ENCODE peak calls at places on chromosomes 11 and 22, in ten cellular contexts. J is sigmoid colon, M is brain microvascular endothelial cell, I is lower leg skin, P is GM20000, C is colonic mucosa, U is uterus, G is A673, R is PC-9, Z is foreskin fibroblast. W is an unnamed sample.

GRCh38 chr11:121929581-121929980 is 186.4 kb downstream of the BLID start:
- DNase-seq in P (no peak), I (no peak), C (no peak), M (peak), G (peak), U (peak), Z (peak), J (no peak), R (no peak), W (no peak)

GRCh38 chr22:35839811-35840739 is 122.4 kb downstream of the APOL5 start:
- DNase-seq in G (peak), C (peak), P (no peak), I (peak), J (peak), R (peak), M (peak), U (peak), Z (peak), W (no peak)

GRCh38 chr22:45240137-45240809 is 421 bp downstream of the KIAA0930 start:
- DNase-seq in I (no peak), M (no peak), J (no peak), U (peak), P (no peak), R (no peak), G (peak), C (peak), Z (no peak), W (no peak)

GRCh38 chr11:65403607-65404121 is 17.2 kb downstream of the FRMD8 start:
- DNase-seq in I (no peak), P (peak), Z (no peak), R (no peak), U (no peak), G (no peak), J (no peak), C (no peak), M (no peak), W (peak)

GRCh38 chr11:93370260-93370659 is 39.7 kb downstream of the DEUP1 start:
- DNase-seq in U (no peak), Z (no peak), R (no peak), G (no peak), M (no peak), C (no peak), P (no peak), I (no peak), J (no peak), W (no peak)

GRCh38 chr11:9151631-9152030 is 60.2 kb upstream of the SCUBE2 start:
- DNase-seq in M (no peak), P (no peak), J (no peak), Z (no peak), R (no peak), U (no peak), C (no peak), I (no peak), G (no peak), W (no peak)

GRCh38 chr11:96219981-96220623 is 122.9 kb downstream of the MAML2 start:
- DNase-seq in P (no peak), G (peak), C (no peak), I (no peak), Z (peak), M (no peak), J (no peak), R (no peak), U (no peak), W (no peak)

GRCh38 chr22:31227186-31227585 is 15.1 kb downstream of the LIMK2 start:
- DNase-seq in U (no peak), Z (no peak), I (no peak), R (no peak), P (no peak), C (peak), J (no peak), M (no peak), G (no peak), W (no peak)

GRCh38 chr11:111739299-111739698 is 26.9 kb downstream of the PPP2R1B start:
- DNase-seq in M (no peak), G (no peak), P (no peak), I (no peak), R (no peak), C (no peak), U (no peak), Z (no peak), J (no peak), W (no peak)

GRCh38 chr11:134504146-134504905 is 92.3 kb upstream of the B3GAT1 start:
- DNase-seq in I (no peak), C (no peak), Z (no peak), J (no peak), P (no peak), R (no peak), U (no peak), M (no peak), G (no peak), W (no peak)

GRCh38 chr11:68839953-68840641 is 1.6 kb downstream of the CPT1A start:
- DNase-seq in C (peak), P (peak), M (no peak), J (no peak), G (peak), R (peak), I (no peak), Z (no peak), U (no peak), W (no peak)

GRCh38 chr11:45810431-45811108 is 5.6 kb downstream of the SLC35C1 start:
- DNase-seq in R (no peak), M (no peak), G (no peak), Z (no peak), J (peak), P (no peak), I (no peak), C (no peak), U (peak), W (no peak)

GRCh38 chr11:73358071-73358470 is 18.1 kb upstream of the RELT start:
- DNase-seq in U (no peak), R (no peak), P (no peak), J (no peak), I (no peak), Z (no peak), G (no peak), M (no peak), C (no peak), W (no peak)

GRCh38 chr11:17257200-17257599 is 19.3 kb upstream of the NUCB2 start:
- DNase-seq in J (no peak), M (peak), R (peak), G (no peak), P (no peak), I (no peak), U (no peak), Z (peak), C (no peak), W (no peak)

GRCh38 chr11:113114452-113115027 is 153.3 kb downstream of the NCAM1 start:
- DNase-seq in C (peak), I (no peak), M (peak), R (peak), U (peak), P (no peak), G (peak), Z (peak), J (peak), W (no peak)

GRCh38 chr22:44924724-44925123 is 85.1 kb downstream of the PHF21B start:
- DNase-seq in P (no peak), G (no peak), Z (no peak), R (no peak), M (no peak), U (no peak), C (no peak), I (no peak), J (no peak), W (no peak)

GRCh38 chr22:43825651-43826050 is 13.5 kb upstream of the EFCAB6 start:
- DNase-seq in I (no peak), C (no peak), J (no peak), Z (no peak), R (no peak), G (no peak), U (no peak), P (no peak), M (no peak), W (peak)

GRCh38 chr11:68325894-68326220 is 13.5 kb downstream of the LRP5 start:
- DNase-seq in J (no peak), P (no peak), M (no peak), C (no peak), I (no peak), G (no peak), Z (no peak), U (no peak), R (no peak), W (no peak)

GRCh38 chr22:21642584-21643448 is 714 bp downstream of the SDF2L1 start:
- DNase-seq in Z (peak), P (peak), R (peak), J (no peak), U (no peak), G (peak), M (peak), I (no peak), C (peak), W (peak)

GRCh38 chr22:28822930-28823481 is 22.6 kb upstream of the XBP1 start:
- DNase-seq in J (no peak), G (no peak), I (no peak), C (peak), Z (no peak), M (no peak), P (no peak), R (peak), U (no peak), W (no peak)

GRCh38 chr11:87878373-87878779 is 296.9 kb downstream of the RAB38 start:
- DNase-seq in Z (peak), R (no peak), I (no peak), G (peak), M (peak), J (no peak), U (peak), P (peak), C (peak), W (no peak)

GRCh38 chr11:66617148-66617814 is 851 bp downstream of the RBM14 start:
- DNase-seq in M (peak), J (peak), C (no peak), U (no peak), G (no peak), Z (peak), R (no peak), I (peak), P (no peak), W (no peak)

GRCh38 chr11:59667812-59668187 is 1.0 kb downstream of the PATL1 start:
- DNase-seq in Z (no peak), C (no peak), G (no peak), I (no peak), M (no peak), R (no peak), J (no peak), U (no peak), P (no peak), W (no peak)

GRCh38 chr11:59669611-59670009 is 773 bp upstream of the PATL1 start:
- DNase-seq in R (peak), G (peak), C (peak), M (peak), P (no peak), J (peak), I (peak), Z (peak), U (peak), W (no peak)

GRCh38 chr11:59668950-59669610 is at the start of gene PATL1:
- DNase-seq in U (peak), M (peak), I (peak), J (peak), P (peak), G (peak), R (peak), Z (peak), C (peak), W (peak)

GRCh38 chr11:59666969-59667368 is 1.9 kb downstream of the PATL1 start:
- DNase-seq in M (no peak), R (no peak), I (no peak), J (no peak), Z (no peak), P (no peak), G (no peak), U (no peak), C (no peak), W (no peak)

DNA sequence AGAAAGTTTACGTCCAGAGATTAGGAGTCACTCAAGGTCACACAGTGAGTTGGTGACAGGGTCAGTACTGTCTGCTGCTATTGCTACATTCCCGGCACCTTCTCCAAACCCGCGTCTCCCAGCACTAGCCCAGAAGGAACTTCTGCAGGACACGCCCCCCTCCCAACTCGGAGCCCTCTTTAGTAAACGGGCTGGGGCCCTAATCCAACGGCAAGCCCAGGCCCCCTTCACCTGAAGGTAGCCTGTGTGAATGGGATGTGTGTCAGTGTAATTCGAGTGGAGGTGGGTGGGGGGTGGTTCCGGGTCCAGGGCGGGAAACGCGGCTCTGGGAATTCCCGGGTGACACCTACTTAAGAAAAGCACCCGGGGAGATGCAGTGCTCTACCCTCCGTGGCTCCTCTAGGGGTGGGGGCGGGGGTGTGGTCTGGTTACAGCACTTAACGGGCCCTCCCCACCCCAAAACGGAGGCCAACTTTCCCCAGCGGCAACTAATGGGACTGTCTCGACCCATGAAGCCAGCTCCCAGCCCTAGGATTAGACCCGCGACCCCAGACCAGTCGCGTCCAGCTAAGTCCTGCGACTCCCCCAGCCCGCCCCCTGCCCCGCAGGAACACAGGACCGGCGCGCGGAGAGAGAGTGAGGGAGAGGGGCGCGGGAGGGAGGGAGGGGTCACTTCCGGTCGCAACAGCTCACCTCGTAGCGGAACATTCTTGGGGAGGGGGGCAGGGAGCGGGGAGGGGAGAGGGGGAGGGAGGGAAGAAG is 468 bp downstream of the PATL1 start:
- DNase-seq in G (peak), C (peak), I (peak), P (peak), U (peak), R (peak), J (peak), M (peak), Z (peak), W (peak)
- TF ChIP-seq CTCF in G (no peak), C (no peak), I (no peak), P (no peak), U (peak), R (peak), J (peak), M (peak), Z (no peak), W (no peak)

GRCh38 chr11:56394381-56394780 is 18.1 kb upstream of the OR5AL1 start:
- DNase-seq in M (no peak), C (no peak), P (no peak), R (no peak), U (no peak), G (no peak), I (no peak), J (no peak), Z (no peak), W (no peak)

GRCh38 chr11:56396047-56396446 is 16.4 kb upstream of the OR5AL1 start:
- DNase-seq in J (no peak), I (no peak), R (no peak), C (no peak), Z (no peak), G (no peak), P (no peak), U (no peak), M (no peak), W (no peak)
- TF ChIP-seq CTCF in J (no peak), I (no peak), R (no peak), C (no peak), Z (no peak), G (no peak), P (no peak), U (no peak), M (no peak), W (no peak)

GRCh38 chr11:11171285-11171684 is 181.8 kb downstream of the CSNK2A3 start:
- DNase-seq in Z (no peak), I (no peak), M (peak), G (no peak), U (peak), R (no peak), C (no peak), J (peak), P (no peak), W (no peak)
- TF ChIP-seq CTCF in Z (no peak), I (no peak), M (peak), G (no peak), U (no peak), R (no peak), C (no peak), J (no peak), P (no peak), W (no peak)

DNA sequence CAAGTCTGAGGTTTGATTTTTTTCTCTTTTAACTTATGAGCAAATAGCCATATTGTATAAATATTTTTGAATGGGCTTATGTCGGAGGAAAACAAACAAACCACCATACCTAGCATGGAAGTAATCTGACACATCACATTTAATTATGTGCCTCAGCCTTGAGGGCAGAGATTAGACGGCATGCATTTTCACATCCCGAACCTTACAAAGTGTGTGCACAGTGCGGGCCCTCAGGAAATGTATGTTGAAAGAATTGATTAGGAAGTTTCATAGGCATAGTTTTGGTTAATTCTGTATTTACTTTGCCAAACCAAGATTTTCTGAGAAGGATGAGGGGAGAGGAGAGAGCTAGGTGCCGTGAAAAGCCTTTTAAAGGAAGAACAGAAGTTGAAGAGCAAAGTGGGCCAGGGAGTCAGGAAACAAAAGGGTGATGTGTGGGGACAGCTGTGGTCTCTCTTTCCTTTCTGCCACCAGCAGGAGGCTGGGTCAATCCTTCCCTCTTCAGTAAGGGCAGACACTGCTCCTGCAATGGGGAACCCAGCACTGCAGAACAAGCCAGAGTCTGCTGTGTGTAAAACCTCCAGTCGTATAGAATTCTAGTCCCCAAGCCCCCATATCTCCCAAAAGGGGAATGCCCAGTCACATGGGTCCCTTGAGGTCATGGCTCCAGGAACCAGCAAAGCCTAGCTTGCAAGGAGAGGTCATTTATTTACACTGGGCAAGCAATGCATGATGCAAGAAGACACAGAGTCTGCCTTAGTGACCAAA is 71.2 kb upstream of the OLFML1 start:
- DNase-seq in Z (no peak), I (no peak), C (no peak), J (no peak), R (peak), M (no peak), G (no peak), P (no peak), U (no peak), W (no peak)
- TF ChIP-seq CTCF in Z (no peak), I (no peak), C (no peak), J (no peak), R (no peak), M (peak), G (no peak), P (no peak), U (no peak), W (no peak)

GRCh38 chr22:41201146-41201545 is 4.0 kb upstream of the L3MBTL2 start:
- DNase-seq in U (no peak), I (no peak), J (no peak), C (no peak), M (no peak), R (peak), Z (no peak), P (no peak), G (no peak), W (no peak)

GRCh38 chr22:41197808-41198585 is 7.1 kb upstream of the L3MBTL2 start:
- DNase-seq in P (no peak), Z (peak), M (no peak), G (peak), I (no peak), R (peak), J (no peak), C (peak), U (no peak), W (no peak)

GRCh38 chr22:41191467-41191866 is 13.6 kb upstream of the L3MBTL2 start:
- DNase-seq in G (no peak), M (no peak), P (no peak), C (no peak), I (no peak), U (no peak), R (no peak), J (peak), Z (no peak), W (no peak)

GRCh38 chr22:41193829-41194228 is 11.3 kb upstream of the L3MBTL2 start:
- DNase-seq in R (no peak), C (no peak), G (no peak), I (no peak), Z (no peak), J (no peak), U (no peak), P (no peak), M (no peak), W (no peak)

DNA sequence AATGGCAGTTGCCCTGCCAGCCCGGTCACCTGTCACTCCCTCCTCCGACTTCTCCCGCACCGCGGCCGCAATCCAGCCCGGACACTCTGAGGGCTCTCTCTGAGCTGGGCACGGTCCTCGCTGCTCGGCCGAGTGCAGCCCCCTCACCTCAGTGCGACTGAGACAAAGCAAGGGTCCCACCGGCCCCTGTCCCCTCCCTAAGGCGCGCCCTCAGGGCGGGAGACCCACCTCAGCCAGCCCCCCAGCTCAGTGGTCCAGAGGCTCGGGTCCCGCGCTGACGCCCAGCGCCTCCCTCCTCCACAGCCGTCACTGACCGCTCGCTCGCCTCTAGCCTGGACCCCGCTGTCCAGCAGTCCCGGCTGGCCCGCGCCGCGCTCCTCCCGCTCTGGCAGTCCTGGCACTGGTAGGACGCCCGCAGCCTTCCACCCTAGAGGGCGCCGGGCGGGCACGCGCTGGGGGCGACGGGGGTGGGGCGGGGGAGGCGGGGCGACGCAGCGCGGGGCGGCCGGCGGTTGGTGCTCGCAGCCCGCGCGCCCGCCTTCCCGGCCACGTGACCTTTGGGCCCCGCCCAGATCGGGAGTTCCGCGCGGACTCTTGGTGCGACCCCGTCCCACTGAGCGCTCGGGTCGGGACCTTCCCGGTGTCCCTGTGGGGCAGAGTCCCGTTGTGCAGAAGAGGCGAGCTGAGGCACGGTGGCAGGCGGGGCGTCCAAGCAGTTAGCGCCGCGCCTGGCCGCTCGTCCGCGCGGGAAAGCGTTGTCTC is 7.9 kb upstream of the L3MBTL2 start:
- DNase-seq in J (peak), M (peak), I (peak), U (peak), G (peak), C (peak), R (peak), Z (peak), P (peak), W (peak)
- TF ChIP-seq CTCF in J (no peak), M (peak), I (no peak), U (peak), G (peak), C (no peak), R (no peak), Z (no peak), P (no peak), W (no peak)

GRCh38 chr11:85182437-85183109 is 444.6 kb downstream of the DLG2 start:
- DNase-seq in I (no peak), G (peak), M (peak), R (no peak), Z (no peak), J (no peak), P (peak), C (no peak), U (no peak), W (peak)

GRCh38 chr11:85180528-85180927 is 446.6 kb downstream of the DLG2 start:
- DNase-seq in G (no peak), Z (no peak), M (no peak), J (no peak), U (no peak), R (no peak), I (no peak), C (no peak), P (no peak), W (no peak)
- TF ChIP-seq CTCF in G (no peak), Z (no peak), M (no peak), J (no peak), U (no peak), R (no peak), I (no peak), C (no peak), P (no peak), W (no peak)